ENCODE peak calls at places on chromosomes 16 and 17, in six cellular contexts. One of them, this sample, is unnamed.

GRCh38 chr16:56860226-56861020 is 4.6 kb upstream of the SLC12A3 start:
- DNase-seq in CD4-positive, alpha-beta memory T cell: peak; percentile 45
- DNase-seq in heart left ventricle: peak; percentile 13
- DNase-seq in hepatocyte: no peak
- DNase-seq in endothelial cell of umbilical vein: no peak
- DNase-seq in effector memory CD4-positive, alpha-beta T cell: no peak
- DNase-seq in this sample: no peak

GRCh38 chr17:40093580-40094201 is 6.7 kb downstream of the NR1D1 start:
- DNase-seq in endothelial cell of umbilical vein: no peak
- DNase-seq in hepatocyte: no peak
- DNase-seq in effector memory CD4-positive, alpha-beta T cell: no peak
- DNase-seq in heart left ventricle: no peak
- DNase-seq in CD4-positive, alpha-beta memory T cell: no peak
- DNase-seq in this sample: no peak

GRCh38 chr17:3602499-3602898 is 6.7 kb downstream of the TRPV1 start:
- DNase-seq in effector memory CD4-positive, alpha-beta T cell: no peak
- DNase-seq in heart left ventricle: no peak
- DNase-seq in hepatocyte: no peak
- DNase-seq in endothelial cell of umbilical vein: no peak
- DNase-seq in CD4-positive, alpha-beta memory T cell: peak; percentile 14
- DNase-seq in this sample: peak; percentile 50

GRCh38 chr17:46264456-46265198 is 30.3 kb upstream of the LRRC37A start:
- DNase-seq in heart left ventricle: no peak
- DNase-seq in endothelial cell of umbilical vein: no peak
- DNase-seq in hepatocyte: peak; percentile 72
- DNase-seq in CD4-positive, alpha-beta memory T cell: peak; percentile 63
- DNase-seq in effector memory CD4-positive, alpha-beta T cell: peak; percentile 43
- DNase-seq in this sample: no peak

GRCh38 chr17:21375757-21376584 is at the start of gene KCNJ12:
- DNase-seq in hepatocyte: peak; percentile 39
- DNase-seq in CD4-positive, alpha-beta memory T cell: no peak
- DNase-seq in endothelial cell of umbilical vein: peak; percentile 3
- DNase-seq in effector memory CD4-positive, alpha-beta T cell: no peak
- DNase-seq in heart left ventricle: no peak
- DNase-seq in this sample: peak; percentile 48

GRCh38 chr17:4858880-4859260 is 25.7 kb downstream of the MINK1 start:
- DNase-seq in CD4-positive, alpha-beta memory T cell: no peak
- DNase-seq in heart left ventricle: peak; percentile 74
- DNase-seq in endothelial cell of umbilical vein: peak; percentile 69
- DNase-seq in hepatocyte: no peak
- DNase-seq in effector memory CD4-positive, alpha-beta T cell: no peak
- DNase-seq in this sample: no peak

GRCh38 chr17:51352798-51353197 is 92.5 kb downstream of the UTP18 start:
- DNase-seq in hepatocyte: no peak
- DNase-seq in heart left ventricle: no peak
- DNase-seq in effector memory CD4-positive, alpha-beta T cell: no peak
- DNase-seq in endothelial cell of umbilical vein: no peak
- DNase-seq in CD4-positive, alpha-beta memory T cell: no peak
- DNase-seq in this sample: no peak

GRCh38 chr17:79041723-79042420 is 17.9 kb downstream of the C1QTNF1 start:
- DNase-seq in hepatocyte: no peak
- DNase-seq in CD4-positive, alpha-beta memory T cell: no peak
- DNase-seq in heart left ventricle: no peak
- DNase-seq in effector memory CD4-positive, alpha-beta T cell: no peak
- DNase-seq in endothelial cell of umbilical vein: no peak
- DNase-seq in this sample: no peak

GRCh38 chr16:590165-590874 is 454 bp downstream of the RAB40C start:
- DNase-seq in endothelial cell of umbilical vein: peak; percentile 55
- DNase-seq in heart left ventricle: no peak
- DNase-seq in effector memory CD4-positive, alpha-beta T cell: no peak
- DNase-seq in CD4-positive, alpha-beta memory T cell: no peak
- DNase-seq in hepatocyte: peak; percentile 80
- DNase-seq in this sample: peak; percentile 37

GRCh38 chr16:57331355-57331754 is 27.2 kb upstream of the CCL22 start:
- DNase-seq in heart left ventricle: no peak
- DNase-seq in CD4-positive, alpha-beta memory T cell: no peak
- DNase-seq in hepatocyte: no peak
- DNase-seq in endothelial cell of umbilical vein: no peak
- DNase-seq in effector memory CD4-positive, alpha-beta T cell: no peak
- DNase-seq in this sample: no peak

GRCh38 chr17:15649861-15650391 is 30.4 kb upstream of the FBXW10B start:
- DNase-seq in CD4-positive, alpha-beta memory T cell: no peak
- DNase-seq in hepatocyte: peak; percentile 42
- DNase-seq in effector memory CD4-positive, alpha-beta T cell: no peak
- DNase-seq in endothelial cell of umbilical vein: peak; percentile 79
- DNase-seq in heart left ventricle: no peak
- DNase-seq in this sample: peak; percentile 41

GRCh38 chr17:6450926-6451717 is 6.9 kb downstream of the PIMREG start:
- DNase-seq in endothelial cell of umbilical vein: no peak
- DNase-seq in hepatocyte: no peak
- DNase-seq in effector memory CD4-positive, alpha-beta T cell: no peak
- DNase-seq in CD4-positive, alpha-beta memory T cell: no peak
- DNase-seq in heart left ventricle: no peak
- DNase-seq in this sample: no peak

GRCh38 chr16:86716649-86717048 is 138.3 kb downstream of the FOXL1 start:
- DNase-seq in effector memory CD4-positive, alpha-beta T cell: no peak
- DNase-seq in endothelial cell of umbilical vein: no peak
- DNase-seq in CD4-positive, alpha-beta memory T cell: no peak
- DNase-seq in hepatocyte: no peak
- DNase-seq in heart left ventricle: no peak
- DNase-seq in this sample: no peak

GRCh38 chr16:2092866-2093265 is 42.8 kb downstream of the PKD1 start:
- DNase-seq in effector memory CD4-positive, alpha-beta T cell: no peak
- DNase-seq in endothelial cell of umbilical vein: no peak
- DNase-seq in hepatocyte: peak; percentile 5
- DNase-seq in heart left ventricle: no peak
- DNase-seq in CD4-positive, alpha-beta memory T cell: no peak
- DNase-seq in this sample: no peak

GRCh38 chr16:58755989-58756649 is 22.0 kb upstream of the GOT2 start:
- DNase-seq in CD4-positive, alpha-beta memory T cell: peak; percentile 78
- DNase-seq in endothelial cell of umbilical vein: peak; percentile 82
- DNase-seq in heart left ventricle: peak; percentile 75
- DNase-seq in hepatocyte: peak; percentile 87
- DNase-seq in effector memory CD4-positive, alpha-beta T cell: peak; percentile 56
- DNase-seq in this sample: peak; percentile 81

GRCh38 chr17:45905812-45906211 is 11.5 kb downstream of the MAPT start:
- DNase-seq in effector memory CD4-positive, alpha-beta T cell: no peak
- DNase-seq in hepatocyte: no peak
- DNase-seq in heart left ventricle: no peak
- DNase-seq in endothelial cell of umbilical vein: no peak
- DNase-seq in CD4-positive, alpha-beta memory T cell: no peak
- DNase-seq in this sample: no peak

GRCh38 chr17:73069846-73070245 is 22.6 kb downstream of the SLC39A11 start:
- DNase-seq in CD4-positive, alpha-beta memory T cell: no peak
- DNase-seq in heart left ventricle: no peak
- DNase-seq in hepatocyte: no peak
- DNase-seq in endothelial cell of umbilical vein: no peak
- DNase-seq in effector memory CD4-positive, alpha-beta T cell: no peak
- DNase-seq in this sample: no peak

GRCh38 chr17:74545456-74546230 is at the start of gene CD300C:
- DNase-seq in hepatocyte: no peak
- DNase-seq in heart left ventricle: no peak
- DNase-seq in CD4-positive, alpha-beta memory T cell: no peak
- DNase-seq in endothelial cell of umbilical vein: no peak
- DNase-seq in effector memory CD4-positive, alpha-beta T cell: no peak
- DNase-seq in this sample: no peak

GRCh38 chr16:716250-716607 is 1.3 kb downstream of the METRN start:
- DNase-seq in effector memory CD4-positive, alpha-beta T cell: no peak
- DNase-seq in heart left ventricle: no peak
- DNase-seq in CD4-positive, alpha-beta memory T cell: no peak
- DNase-seq in endothelial cell of umbilical vein: no peak
- DNase-seq in hepatocyte: no peak
- DNase-seq in this sample: no peak

GRCh38 chr16:86363057-86363490 is 147.3 kb upstream of the FOXF1 start:
- DNase-seq in CD4-positive, alpha-beta memory T cell: no peak
- DNase-seq in effector memory CD4-positive, alpha-beta T cell: no peak
- DNase-seq in heart left ventricle: no peak
- DNase-seq in hepatocyte: peak; percentile 75
- DNase-seq in endothelial cell of umbilical vein: no peak
- DNase-seq in this sample: peak; percentile 44

GRCh38 chr17:74262601-74263000 is 11.4 kb upstream of the DNAI2 start:
- DNase-seq in CD4-positive, alpha-beta memory T cell: no peak
- DNase-seq in hepatocyte: no peak
- DNase-seq in endothelial cell of umbilical vein: no peak
- DNase-seq in effector memory CD4-positive, alpha-beta T cell: no peak
- DNase-seq in heart left ventricle: no peak
- DNase-seq in this sample: no peak

GRCh38 chr17:16923097-16923903 is 48.6 kb downstream of the TNFRSF13B start:
- DNase-seq in endothelial cell of umbilical vein: no peak
- DNase-seq in hepatocyte: no peak
- DNase-seq in effector memory CD4-positive, alpha-beta T cell: no peak
- DNase-seq in CD4-positive, alpha-beta memory T cell: no peak
- DNase-seq in heart left ventricle: no peak
- DNase-seq in this sample: no peak

GRCh38 chr17:68355093-68355492 is 63.8 kb downstream of the ARSG start:
- DNase-seq in effector memory CD4-positive, alpha-beta T cell: no peak
- DNase-seq in endothelial cell of umbilical vein: peak; percentile 69
- DNase-seq in heart left ventricle: no peak
- DNase-seq in CD4-positive, alpha-beta memory T cell: no peak
- DNase-seq in hepatocyte: no peak
- DNase-seq in this sample: no peak

GRCh38 chr16:74500907-74501306 is 79.6 kb upstream of the CLEC18B start:
- DNase-seq in hepatocyte: no peak
- DNase-seq in endothelial cell of umbilical vein: no peak
- DNase-seq in effector memory CD4-positive, alpha-beta T cell: no peak
- DNase-seq in CD4-positive, alpha-beta memory T cell: no peak
- DNase-seq in heart left ventricle: no peak
- DNase-seq in this sample: no peak

GRCh38 chr16:22948603-22949368 is 134.8 kb downstream of the HS3ST2 start:
- DNase-seq in hepatocyte: peak; percentile 38
- DNase-seq in endothelial cell of umbilical vein: peak; percentile 69
- DNase-seq in heart left ventricle: no peak
- DNase-seq in effector memory CD4-positive, alpha-beta T cell: no peak
- DNase-seq in CD4-positive, alpha-beta memory T cell: peak; percentile 27
- DNase-seq in this sample: peak; percentile 80

GRCh38 chr17:44220211-44221071 is 966 bp upstream of the UBTF start:
- DNase-seq in heart left ventricle: peak; percentile 77
- DNase-seq in CD4-positive, alpha-beta memory T cell: peak; percentile 74
- DNase-seq in endothelial cell of umbilical vein: peak; percentile 35
- DNase-seq in effector memory CD4-positive, alpha-beta T cell: peak; percentile 38
- DNase-seq in hepatocyte: peak; percentile 78
- DNase-seq in this sample: peak; percentile 47

GRCh38 chr17:82278786-82279379 is 5.4 kb upstream of the CSNK1D start:
- DNase-seq in heart left ventricle: peak; percentile 18
- DNase-seq in effector memory CD4-positive, alpha-beta T cell: no peak
- DNase-seq in hepatocyte: no peak
- DNase-seq in CD4-positive, alpha-beta memory T cell: no peak
- DNase-seq in endothelial cell of umbilical vein: no peak
- DNase-seq in this sample: no peak

GRCh38 chr17:48562934-48563333 is 15.2 kb downstream of the HOXB4 start:
- DNase-seq in effector memory CD4-positive, alpha-beta T cell: no peak
- DNase-seq in endothelial cell of umbilical vein: no peak
- DNase-seq in hepatocyte: no peak
- DNase-seq in heart left ventricle: no peak
- DNase-seq in CD4-positive, alpha-beta memory T cell: no peak
- DNase-seq in this sample: no peak
- H3K4me3 ChIP-seq in effector memory CD4-positive, alpha-beta T cell: no peak overlapping the region
- H3K4me3 ChIP-seq in endothelial cell of umbilical vein: no peak overlapping the region
- H3K4me3 ChIP-seq in hepatocyte: no peak overlapping the region
- H3K4me3 ChIP-seq in heart left ventricle: no peak overlapping the region
- H3K4me3 ChIP-seq in CD4-positive, alpha-beta memory T cell: no peak overlapping the region
- H3K4me3 ChIP-seq in this sample: peak overlapping the region; percentile 54

GRCh38 chr16:69327585-69328310 is 2.6 kb downstream of the PDF start:
- DNase-seq in hepatocyte: no peak
- DNase-seq in effector memory CD4-positive, alpha-beta T cell: no peak
- DNase-seq in heart left ventricle: no peak
- DNase-seq in endothelial cell of umbilical vein: no peak
- DNase-seq in CD4-positive, alpha-beta memory T cell: no peak
- DNase-seq in this sample: no peak

GRCh38 chr16:69324013-69324531 is 6.3 kb downstream of the PDF start:
- DNase-seq in heart left ventricle: peak; percentile 83
- DNase-seq in hepatocyte: peak; percentile 48
- DNase-seq in effector memory CD4-positive, alpha-beta T cell: no peak
- DNase-seq in CD4-positive, alpha-beta memory T cell: no peak
- DNase-seq in endothelial cell of umbilical vein: no peak
- DNase-seq in this sample: no peak

GRCh38 chr16:69324585-69325253 is 5.7 kb downstream of the PDF start:
- DNase-seq in heart left ventricle: no peak
- DNase-seq in CD4-positive, alpha-beta memory T cell: no peak
- DNase-seq in endothelial cell of umbilical vein: no peak
- DNase-seq in hepatocyte: no peak
- DNase-seq in effector memory CD4-positive, alpha-beta T cell: no peak
- DNase-seq in this sample: no peak

GRCh38 chr16:69326172-69326873 is 4.1 kb downstream of the PDF start:
- DNase-seq in heart left ventricle: no peak
- DNase-seq in CD4-positive, alpha-beta memory T cell: no peak
- DNase-seq in effector memory CD4-positive, alpha-beta T cell: no peak
- DNase-seq in endothelial cell of umbilical vein: no peak
- DNase-seq in hepatocyte: peak; percentile 70
- DNase-seq in this sample: no peak

GRCh38 chr16:69325784-69326171 is 4.6 kb downstream of the PDF start:
- DNase-seq in heart left ventricle: no peak
- DNase-seq in endothelial cell of umbilical vein: no peak
- DNase-seq in hepatocyte: no peak
- DNase-seq in CD4-positive, alpha-beta memory T cell: no peak
- DNase-seq in effector memory CD4-positive, alpha-beta T cell: no peak
- DNase-seq in this sample: no peak
- H3K4me3 ChIP-seq in heart left ventricle: no peak overlapping the region
- H3K4me3 ChIP-seq in endothelial cell of umbilical vein: no peak overlapping the region
- H3K4me3 ChIP-seq in hepatocyte: no peak overlapping the region
- H3K4me3 ChIP-seq in CD4-positive, alpha-beta memory T cell: no peak overlapping the region
- H3K4me3 ChIP-seq in effector memory CD4-positive, alpha-beta T cell: no peak overlapping the region
- H3K4me3 ChIP-seq in this sample: no peak overlapping the region

GRCh38 chr16:88685156-88686061 is 898 bp downstream of the SNAI3 start:
- DNase-seq in endothelial cell of umbilical vein: no peak
- DNase-seq in heart left ventricle: peak; percentile 67
- DNase-seq in CD4-positive, alpha-beta memory T cell: peak; percentile 56
- DNase-seq in effector memory CD4-positive, alpha-beta T cell: peak; percentile 39
- DNase-seq in hepatocyte: peak; percentile 72
- DNase-seq in this sample: peak; percentile 52
- H3K4me3 ChIP-seq in endothelial cell of umbilical vein: peak overlapping the region; percentile 57
- H3K4me3 ChIP-seq in heart left ventricle: peak overlapping the region; percentile 36
- H3K4me3 ChIP-seq in CD4-positive, alpha-beta memory T cell: peak overlapping the region; percentile 90
- H3K4me3 ChIP-seq in effector memory CD4-positive, alpha-beta T cell: peak overlapping the region; percentile 88
- H3K4me3 ChIP-seq in hepatocyte: peak overlapping the region; percentile 70
- H3K4me3 ChIP-seq in this sample: peak overlapping the region; percentile 53

GRCh38 chr16:50267151-50267631 is 840 bp downstream of the ADCY7 start:
- DNase-seq in hepatocyte: no peak
- DNase-seq in CD4-positive, alpha-beta memory T cell: no peak
- DNase-seq in effector memory CD4-positive, alpha-beta T cell: no peak
- DNase-seq in heart left ventricle: peak; percentile 46
- DNase-seq in endothelial cell of umbilical vein: no peak
- DNase-seq in this sample: no peak

GRCh38 chr16:50266337-50267091 is at the start of gene ADCY7:
- DNase-seq in heart left ventricle: peak; percentile 90
- DNase-seq in CD4-positive, alpha-beta memory T cell: peak; percentile 80
- DNase-seq in hepatocyte: peak; percentile 83
- DNase-seq in endothelial cell of umbilical vein: peak; percentile 38
- DNase-seq in effector memory CD4-positive, alpha-beta T cell: peak; percentile 80
- DNase-seq in this sample: peak; percentile 87

GRCh38 chr16:50265260-50265659 is 1.1 kb upstream of the ADCY7 start:
- DNase-seq in effector memory CD4-positive, alpha-beta T cell: peak; percentile 22
- DNase-seq in endothelial cell of umbilical vein: no peak
- DNase-seq in CD4-positive, alpha-beta memory T cell: peak; percentile 63
- DNase-seq in heart left ventricle: peak; percentile 47
- DNase-seq in hepatocyte: peak; percentile 14
- DNase-seq in this sample: no peak

GRCh38 chr16:50263940-50264929 is 2.1 kb upstream of the ADCY7 start:
- DNase-seq in heart left ventricle: peak; percentile 5
- DNase-seq in effector memory CD4-positive, alpha-beta T cell: no peak
- DNase-seq in endothelial cell of umbilical vein: no peak
- DNase-seq in CD4-positive, alpha-beta memory T cell: no peak
- DNase-seq in hepatocyte: peak; percentile 4
- DNase-seq in this sample: no peak

GRCh38 chr16:50265716-50266336 is 525 bp upstream of the ADCY7 start:
- DNase-seq in hepatocyte: no peak
- DNase-seq in endothelial cell of umbilical vein: no peak
- DNase-seq in CD4-positive, alpha-beta memory T cell: no peak
- DNase-seq in effector memory CD4-positive, alpha-beta T cell: no peak
- DNase-seq in heart left ventricle: peak; percentile 47
- DNase-seq in this sample: no peak
- H3K4me3 ChIP-seq in hepatocyte: no peak overlapping the region
- H3K4me3 ChIP-seq in endothelial cell of umbilical vein: no peak overlapping the region
- H3K4me3 ChIP-seq in CD4-positive, alpha-beta memory T cell: peak overlapping the region; percentile 52
- H3K4me3 ChIP-seq in effector memory CD4-positive, alpha-beta T cell: peak overlapping the region; percentile 83
- H3K4me3 ChIP-seq in heart left ventricle: no peak overlapping the region
- H3K4me3 ChIP-seq in this sample: peak overlapping the region; percentile 32